ENCODE peak calls at places on chromosomes 2 and 18, in ten cellular contexts. A is astrocyte of the cerebellum; N is trophoblast cell; K is activated CD4-positive, CD25-positive, alpha-beta regulatory T cell treated with anti-CD3 and anti-CD28 coated beads, Interleukin-2, amount 50 U/mL, for 16 hours; M is lower lobe of right lung; E is activated CD4-positive, alpha-beta T cell treated with anti-CD3 and anti-CD28 coated beads, Interleukin-2, amount 10 ng/mL, durations not matched to agents 7 days and 5 days; X is astrocyte of the spinal cord; T is NCI-H460; U is activated effector memory CD4-positive, alpha-beta T cell treated with anti-CD3 and anti-CD28 coated beads, Interleukin-2, amount 50 U/mL, for 16 hours; S is LoVo. I is an unnamed sample.
A peak's percentile ranks its signal among the peaks of the same experiment; 100 is the strongest.

GRCh38 chr2:112582314-112582746 is 2.1 kb upstream of the CHCHD5 start:
- DNase-seq in A (peak; percentile 42), N (peak; percentile 81), K (no peak), M (no peak), E (peak; percentile 57), X (peak; percentile 74), T (peak; percentile 62), U (peak; percentile 69), S (peak; percentile 70), I (peak; percentile 57)

GRCh38 chr18:9475643-9476580 is 599 bp downstream of the RALBP1 start:
- DNase-seq in A (no peak), N (peak; percentile 62), K (peak; percentile 20), M (no peak), E (peak; percentile 67), X (peak; percentile 29), T (no peak), U (peak; percentile 87), S (peak; percentile 1), I (peak; percentile 60)

GRCh38 chr2:28452534-28453081 is 43.3 kb upstream of the PLB1 start:
- DNase-seq in A (no peak), N (peak; percentile 90), K (peak; percentile 66), M (peak; percentile 84), E (peak; percentile 82), X (peak; percentile 38), T (peak; percentile 61), U (peak; percentile 92), S (peak; percentile 46), I (peak; percentile 29)

GRCh38 chr18:8705941-8706544 is 687 bp downstream of the MTCL1 start:
- DNase-seq in A (no peak), N (no peak), K (no peak), M (no peak), E (no peak), X (no peak), T (no peak), U (peak; percentile 67), S (peak; percentile 9), I (peak; percentile 23)

GRCh38 chr18:63511285-63511684 is 30.9 kb upstream of the SERPINB12 start:
- DNase-seq in A (peak; percentile 13), N (peak; percentile 70), K (no peak), M (no peak), E (peak; percentile 16), X (peak; percentile 49), T (peak; percentile 65), U (no peak), S (peak; percentile 55), I (no peak)

GRCh38 chr2:436203-436602 is 148.3 kb upstream of the ALKAL2 start:
- DNase-seq in A (no peak), N (no peak), K (no peak), M (no peak), E (no peak), X (no peak), T (no peak), U (no peak), S (no peak), I (no peak)

GRCh38 chr2:147740211-147740927 is 104.5 kb upstream of the ACVR2A start:
- DNase-seq in A (no peak), N (no peak), K (no peak), M (no peak), E (no peak), X (no peak), T (no peak), U (no peak), S (no peak), I (no peak)

GRCh38 chr2:234193977-234194563 is 143.6 kb downstream of the SPP2 start:
- DNase-seq in A (no peak), N (peak; percentile 8), K (no peak), M (no peak), E (no peak), X (no peak), T (no peak), U (no peak), S (no peak), I (no peak)

GRCh38 chr18:11710578-11710977 is 21.5 kb downstream of the GNAL start:
- DNase-seq in A (no peak), N (no peak), K (no peak), M (no peak), E (no peak), X (no peak), T (no peak), U (no peak), S (no peak), I (no peak)

GRCh38 chr18:79664525-79665125 is 15.0 kb upstream of the CTDP1 start:
- DNase-seq in A (no peak), N (peak; percentile 94), K (no peak), M (no peak), E (no peak), X (peak; percentile 17), T (no peak), U (no peak), S (no peak), I (no peak)

GRCh38 chr2:215793747-215794595 is 219.4 kb downstream of the MREG start:
- DNase-seq in A (peak; percentile 86), N (peak; percentile 43), K (no peak), M (no peak), E (no peak), X (peak; percentile 98), T (no peak), U (no peak), S (peak; percentile 26), I (no peak)

GRCh38 chr2:55875434-55876135 is 48.0 kb downstream of the EFEMP1 start:
- DNase-seq in A (no peak), N (peak; percentile 22), K (no peak), M (no peak), E (no peak), X (peak; percentile 55), T (no peak), U (no peak), S (no peak), I (no peak)

GRCh38 chr18:13527730-13528129 is 198.6 kb downstream of the FAM210A start:
- DNase-seq in A (no peak), N (no peak), K (no peak), M (no peak), E (no peak), X (no peak), T (no peak), U (no peak), S (no peak), I (no peak)

GRCh38 chr18:57425096-57425495 is 10.1 kb upstream of the ONECUT2 start:
- DNase-seq in A (no peak), N (no peak), K (no peak), M (no peak), E (no peak), X (no peak), T (no peak), U (no peak), S (no peak), I (no peak)

GRCh38 chr2:234291765-234292204 is 205.1 kb downstream of the ARL4C start:
- DNase-seq in A (peak; percentile 59), N (no peak), K (no peak), M (no peak), E (peak; percentile 78), X (peak; percentile 69), T (no peak), U (peak; percentile 71), S (peak; percentile 73), I (no peak)

GRCh38 chr2:68282814-68283812 is 30.8 kb upstream of the PPP3R1 start:
- DNase-seq in A (peak; percentile 31), N (peak; percentile 64), K (no peak), M (no peak), E (peak; percentile 30), X (peak; percentile 45), T (peak; percentile 52), U (no peak), S (peak; percentile 61), I (peak; percentile 7)

GRCh38 chr18:7642491-7642890 is 75.4 kb downstream of the PTPRM start:
- DNase-seq in A (no peak), N (no peak), K (no peak), M (no peak), E (no peak), X (no peak), T (no peak), U (no peak), S (no peak), I (no peak)